ENCODE peak calls at places on chromosomes 1 and 21, in five cellular contexts. D is substantia nigra; B is lower lobe of right lung; V is CD8-positive, alpha-beta memory T cell; W is SW480. R is an unnamed sample.

GRCh38 chr1:32627596-32628162 is 22.7 kb downstream of the ZBTB8OS start:
- DNase-seq in D (no peak), B (no peak), V (peak; percentile 40), W (no peak), R (no peak)

GRCh38 chr1:220879090-220879508 is at the start of gene HLX:
- DNase-seq in D (peak; percentile 36), B (peak; percentile 91), V (no peak), W (peak; percentile 53), R (peak; percentile 92)

GRCh38 chr21:45460611-45461368 is 55.8 kb downstream of the COL18A1 start:
- DNase-seq in D (no peak), B (no peak), V (no peak), W (no peak), R (no peak)

GRCh38 chr1:55155522-55155921 is 59.6 kb downstream of the USP24 start:
- DNase-seq in D (peak; percentile 25), B (peak; percentile 44), V (no peak), W (no peak), R (peak; percentile 57)

GRCh38 chr1:200874694-200875093 is 1.9 kb downstream of the GPR25 start:
- DNase-seq in D (no peak), B (no peak), V (no peak), W (no peak), R (no peak)

GRCh38 chr1:40689737-40690136 is 1.8 kb upstream of the NFYC start:
- DNase-seq in D (no peak), B (no peak), V (no peak), W (no peak), R (no peak)

GRCh38 chr21:35649186-35649585 is 411.1 kb downstream of the SETD4 start:
- DNase-seq in D (no peak), B (no peak), V (no peak), W (no peak), R (no peak)

GRCh38 chr1:98051065-98051675 is 130.3 kb upstream of the DPYD start:
- DNase-seq in D (peak; percentile 31), B (peak; percentile 51), V (peak; percentile 55), W (peak; percentile 52), R (no peak)

GRCh38 chr1:204345425-204345824 is 14.3 kb downstream of the PLEKHA6 start:
- DNase-seq in D (no peak), B (no peak), V (no peak), W (no peak), R (no peak)

GRCh38 chr1:221947731-221948130 is 205.8 kb upstream of the DUSP10 start:
- DNase-seq in D (no peak), B (no peak), V (no peak), W (no peak), R (no peak)

GRCh38 chr1:28602536-28603439 is 10.7 kb downstream of the RAB42 start:
- DNase-seq in D (no peak), B (no peak), V (no peak), W (peak; percentile 48), R (no peak)

GRCh38 chr1:18090636-18091035 is 17.0 kb upstream of the IGSF21 start:
- DNase-seq in D (no peak), B (no peak), V (no peak), W (no peak), R (no peak)

GRCh38 chr1:158998781-158999161 is 10.9 kb upstream of the IFI16 start:
- DNase-seq in D (no peak), B (peak; percentile 58), V (peak; percentile 60), W (peak; percentile 44), R (peak; percentile 71)

GRCh38 chr1:46413596-46413985 is 19.5 kb downstream of the FAAH start:
- DNase-seq in D (no peak), B (peak; percentile 36), V (peak; percentile 37), W (no peak), R (no peak)

GRCh38 chr1:209307836-209308235 is 275.7 kb upstream of the CAMK1G start:
- DNase-seq in D (no peak), B (no peak), V (no peak), W (peak; percentile 6), R (no peak)

GRCh38 chr1:230375795-230376194 is 50.3 kb downstream of the PGBD5 start:
- DNase-seq in D (no peak), B (no peak), V (no peak), W (no peak), R (no peak)

GRCh38 chr21:44300262-44300959 is 558 bp downstream of the PFKL start:
- DNase-seq in D (no peak), B (peak; percentile 88), V (peak; percentile 40), W (peak; percentile 31), R (peak; percentile 92)

GRCh38 chr1:45848714-45849113 is 45.3 kb downstream of the MAST2 start:
- DNase-seq in D (no peak), B (no peak), V (no peak), W (no peak), R (no peak)

GRCh38 chr1:179053486-179053885 is 27.8 kb downstream of the FAM20B start:
- DNase-seq in D (no peak), B (no peak), V (no peak), W (no peak), R (no peak)

GRCh38 chr21:26719750-26720149 is 125.5 kb downstream of the ADAMTS1 start:
- DNase-seq in D (no peak), B (no peak), V (no peak), W (no peak), R (no peak)

GRCh38 chr1:220076861-220077762 is 12.5 kb downstream of the BPNT1 start:
- DNase-seq in D (no peak), B (no peak), V (no peak), W (no peak), R (no peak)